ENCODE peak calls at places on chromosome 18, in ten cellular contexts. Q is ovary, N is cardiac muscle cell, I is spleen, O is lower lobe of right lung, F is fibroblast of lung, X is psoas muscle, L is SK-N-SH, B is heart left ventricle, W is right lobe of liver. C is an unnamed sample. For H3K4me1, the result is how much of the 10 kb centered on the place peaks cover.

GRCh38 chr18:24016643-24017042 is 2.1 kb downstream of the TTC39C start:
- DNase-seq in Q (no peak), N (no peak), I (no peak), O (no peak), F (no peak), X (no peak), L (peak), B (no peak), W (no peak), C (no peak)

GRCh38 chr18:8450013-8450412 is 159.2 kb upstream of the RAB12 start:
- DNase-seq in Q (no peak), N (peak), I (no peak), O (no peak), F (no peak), X (no peak), L (no peak), B (no peak), W (no peak), C (no peak)

GRCh38 chr18:31656754-31657153 is 27.6 kb downstream of the B4GALT6 start:
- DNase-seq in Q (no peak), N (no peak), I (no peak), O (no peak), F (no peak), X (no peak), L (no peak), B (no peak), W (no peak), C (no peak)

GRCh38 chr18:48599391-48599790 is 60.6 kb downstream of the CTIF start:
- DNase-seq in Q (no peak), N (no peak), I (no peak), O (no peak), F (no peak), X (no peak), L (no peak), B (no peak), W (no peak), C (no peak)

GRCh38 chr18:41075212-41075611 is 879.8 kb upstream of the PIK3C3 start:
- DNase-seq in Q (no peak), N (peak), I (no peak), O (no peak), F (peak), X (no peak), L (no peak), B (no peak), W (no peak), C (no peak)

GRCh38 chr18:75777630-75778029 is 350.1 kb upstream of the SMIM21 start:
- DNase-seq in Q (no peak), N (no peak), I (no peak), O (no peak), F (no peak), X (no peak), L (no peak), B (no peak), W (no peak), C (no peak)

GRCh38 chr18:77671456-77672167 is 422.0 kb downstream of the GALR1 start:
- DNase-seq in Q (no peak), N (no peak), I (no peak), O (no peak), F (no peak), X (no peak), L (no peak), B (no peak), W (no peak), C (no peak)

GRCh38 chr18:54802686-54803395 is 25.4 kb upstream of the RAB27B start:
- DNase-seq in Q (no peak), N (no peak), I (no peak), O (no peak), F (no peak), X (no peak), L (no peak), B (no peak), W (no peak), C (no peak)

GRCh38 chr18:37956020-37956419 is 390.4 kb upstream of the CELF4 start:
- DNase-seq in Q (no peak), N (no peak), I (no peak), O (no peak), F (no peak), X (no peak), L (no peak), B (no peak), W (no peak), C (no peak)

GRCh38 chr18:9765505-9765904 is 57.4 kb downstream of the RAB31 start:
- DNase-seq in Q (no peak), N (no peak), I (no peak), O (no peak), F (no peak), X (no peak), L (no peak), B (no peak), W (no peak), C (no peak)

GRCh38 chr18:57002627-57003026 is 144.3 kb upstream of the BOD1L2 start:
- DNase-seq in Q (no peak), N (no peak), I (no peak), O (no peak), F (no peak), X (no peak), L (no peak), B (peak), W (no peak), C (no peak)

GRCh38 chr18:23183356-23184150 is 48.3 kb downstream of the CABLES1 start:
- DNase-seq in Q (no peak), N (peak), I (peak), O (no peak), F (peak), X (no peak), L (no peak), B (no peak), W (no peak), C (no peak)

GRCh38 chr18:37261988-37262387 is 303.6 kb downstream of the CELF4 start:
- DNase-seq in Q (no peak), N (no peak), I (peak), O (peak), F (no peak), X (no peak), L (no peak), B (no peak), W (no peak), C (no peak)

GRCh38 chr18:37541517-37541916 is 24.1 kb downstream of the CELF4 start:
- DNase-seq in Q (no peak), N (no peak), I (peak), O (no peak), F (no peak), X (peak), L (no peak), B (no peak), W (no peak), C (no peak)

GRCh38 chr18:9619990-9620389 is 5.6 kb upstream of the PPP4R1 start:
- DNase-seq in Q (peak), N (peak), I (peak), O (peak), F (peak), X (no peak), L (no peak), B (no peak), W (no peak), C (no peak)

GRCh38 chr18:73136134-73136533 is 268.3 kb upstream of the NETO1 start:
- DNase-seq in Q (no peak), N (no peak), I (no peak), O (no peak), F (no peak), X (no peak), L (no peak), B (no peak), W (no peak), C (no peak)

DNA sequence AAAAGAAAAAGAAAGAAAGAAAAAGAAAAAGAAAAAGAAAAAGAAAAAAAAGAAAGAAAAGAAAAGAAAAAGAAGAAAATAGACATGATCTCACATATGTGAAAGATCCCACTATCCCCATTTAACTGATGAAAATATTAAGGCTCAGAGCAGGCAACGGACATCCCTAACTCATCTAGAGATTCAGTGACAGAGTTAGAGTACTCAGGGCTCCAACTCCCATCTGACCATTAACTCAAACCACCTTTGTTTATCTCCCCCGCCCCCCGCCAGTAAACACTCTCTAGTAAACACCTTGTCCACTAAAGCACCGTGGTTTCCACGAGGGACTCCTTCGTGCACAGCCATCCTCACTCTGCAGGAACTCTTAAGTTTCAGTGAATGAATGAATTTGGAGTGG is 142.9 kb downstream of the TGIF1 start:
- DNase-seq in Q (no peak), N (no peak), I (no peak), O (no peak), F (no peak), X (no peak), L (no peak), B (no peak), W (no peak), C (no peak)
- H3K4me1 ChIP-seq in Q (under half), N (under half), I (under half), O (half or more), F (under half), X (under half), L (half or more), B (under half), W (under half), C (under half)

DNA sequence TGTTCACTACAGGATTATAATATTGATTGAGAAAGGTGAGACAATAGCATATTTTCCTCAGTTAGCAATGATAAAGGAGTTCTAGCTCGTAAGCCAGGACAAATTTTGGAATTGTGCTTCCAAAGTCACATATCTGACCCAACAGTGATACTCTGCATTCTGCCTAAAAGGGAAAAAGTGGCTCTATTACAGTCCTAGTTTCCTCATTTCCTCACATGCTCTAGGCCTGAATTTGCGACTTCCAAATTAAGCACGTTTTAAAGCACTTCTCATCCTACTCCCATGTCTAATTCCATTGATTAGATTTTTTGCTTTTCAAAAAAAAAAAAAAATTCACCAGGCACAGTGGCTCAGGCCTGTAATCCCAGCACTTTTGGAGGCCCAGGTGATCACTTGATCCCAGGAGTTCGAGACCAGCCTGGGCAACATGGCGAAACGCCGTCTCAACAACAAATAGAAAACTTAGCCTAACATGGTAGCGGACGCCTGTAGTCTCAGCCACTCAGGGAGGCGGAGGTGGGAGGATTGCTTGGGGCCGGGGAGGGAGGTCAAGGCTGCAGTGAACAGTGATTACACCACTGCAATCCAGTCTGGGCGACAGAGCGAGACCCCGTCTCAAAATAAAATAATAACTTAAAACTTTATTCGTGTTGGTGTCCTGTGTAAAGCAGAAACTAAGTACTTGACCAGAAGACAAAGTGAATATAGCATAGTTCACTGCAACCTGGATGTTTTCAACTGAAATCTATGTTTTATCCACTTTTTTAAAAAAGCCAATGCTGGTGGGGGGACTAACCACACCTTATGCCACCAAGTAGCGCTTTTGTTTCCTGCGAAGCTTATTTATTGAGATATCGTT is 1.5 kb downstream of the ESCO1 start:
- DNase-seq in Q (peak), N (no peak), I (peak), O (no peak), F (no peak), X (no peak), L (no peak), B (no peak), W (no peak), C (peak)
- H3K27ac ChIP-seq in Q (no peak), N (peak), I (peak), O (peak), F (peak), X (peak), L (peak), B (peak), W (peak), C (peak)

GRCh38 chr18:59148192-59148591 is 8.5 kb downstream of the SEC11C start:
- DNase-seq in Q (no peak), N (no peak), I (no peak), O (no peak), F (no peak), X (no peak), L (no peak), B (no peak), W (no peak), C (no peak)

GRCh38 chr18:59144483-59144882 is 4.8 kb downstream of the SEC11C start:
- DNase-seq in Q (no peak), N (no peak), I (no peak), O (no peak), F (no peak), X (no peak), L (no peak), B (no peak), W (no peak), C (no peak)

GRCh38 chr18:59143441-59143840 is 3.8 kb downstream of the SEC11C start:
- DNase-seq in Q (no peak), N (no peak), I (no peak), O (no peak), F (no peak), X (no peak), L (no peak), B (no peak), W (no peak), C (no peak)

GRCh38 chr18:59142274-59142673 is 2.6 kb downstream of the SEC11C start:
- DNase-seq in Q (no peak), N (no peak), I (no peak), O (no peak), F (no peak), X (no peak), L (no peak), B (no peak), W (no peak), C (no peak)

DNA sequence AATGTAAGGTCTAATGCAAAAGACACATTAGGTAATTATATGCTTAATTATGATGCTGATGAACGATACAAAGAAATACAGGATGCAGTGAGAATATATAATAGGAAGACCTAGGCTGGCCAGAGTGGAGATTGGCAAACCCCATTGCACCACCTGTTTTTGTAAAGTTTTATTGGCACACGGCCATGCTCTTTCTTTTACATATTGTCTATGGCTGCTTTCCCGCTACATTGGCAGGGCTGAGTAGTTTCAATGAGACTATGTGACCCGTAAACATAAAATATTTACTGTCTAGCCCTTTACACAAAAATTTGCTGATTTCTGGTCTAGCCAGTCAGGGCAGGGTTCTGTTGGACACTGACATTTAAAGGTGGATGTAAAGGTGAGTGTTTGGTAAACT is 5.4 kb downstream of the SEC11C start:
- DNase-seq in Q (no peak), N (no peak), I (no peak), O (no peak), F (no peak), X (no peak), L (no peak), B (no peak), W (peak), C (no peak)
- TF ChIP-seq CTCF in Q (no peak), N (no peak), I (no peak), O (no peak), F (no peak), X (no peak), L (no peak), B (no peak), W (no peak), C (no peak)

GRCh38 chr18:70295192-70295522 is 6.3 kb downstream of the SOCS6 start:
- DNase-seq in Q (no peak), N (no peak), I (no peak), O (no peak), F (no peak), X (no peak), L (no peak), B (no peak), W (no peak), C (no peak)
- H3K4me1 ChIP-seq in Q (under half), N (half or more), I (under half), O (half or more), F (under half), X (half or more), L (half or more), B (under half), W (under half), C (under half)

C was measured in testis.